ENCODE peak calls at places on chromosomes 5 and 9, in ten cellular contexts. One of them, this sample, is unnamed.

GRCh38 chr5:143024227-143024920 is 254.2 kb downstream of the ARHGAP26 start:
- DNase-seq in NCI-H510A: peak; percentile 44
- DNase-seq in astrocyte of the spinal cord: no peak
- DNase-seq in IMR-90: no peak
- DNase-seq in A172: no peak
- DNase-seq in fibroblast of lung: no peak
- DNase-seq in naive thymus-derived CD8-positive, alpha-beta T cell: no peak
- DNase-seq in type B pancreatic cell: no peak
- DNase-seq in HTR-8/SVneo: no peak
- DNase-seq in NCI-H146: peak; percentile 18
- DNase-seq in this sample: no peak

GRCh38 chr5:57335092-57335491 is 147.5 kb downstream of the ACTBL2 start:
- DNase-seq in naive thymus-derived CD8-positive, alpha-beta T cell: no peak
- DNase-seq in A172: peak; percentile 23
- DNase-seq in HTR-8/SVneo: no peak
- DNase-seq in NCI-H146: no peak
- DNase-seq in type B pancreatic cell: no peak
- DNase-seq in fibroblast of lung: peak; percentile 87
- DNase-seq in NCI-H510A: no peak
- DNase-seq in IMR-90: peak; percentile 90
- DNase-seq in astrocyte of the spinal cord: peak; percentile 80
- DNase-seq in this sample: no peak

GRCh38 chr9:98248737-98249474 is 6.5 kb downstream of the TBC1D2 start:
- DNase-seq in HTR-8/SVneo: peak; percentile 37
- DNase-seq in astrocyte of the spinal cord: peak; percentile 93
- DNase-seq in fibroblast of lung: peak; percentile 95
- DNase-seq in A172: peak; percentile 94
- DNase-seq in naive thymus-derived CD8-positive, alpha-beta T cell: no peak
- DNase-seq in NCI-H510A: no peak
- DNase-seq in IMR-90: peak; percentile 97
- DNase-seq in type B pancreatic cell: no peak
- DNase-seq in NCI-H146: no peak
- DNase-seq in this sample: peak; percentile 93

GRCh38 chr5:142422426-142422825 is 97.6 kb upstream of the SPRY4 start:
- DNase-seq in naive thymus-derived CD8-positive, alpha-beta T cell: no peak
- DNase-seq in NCI-H510A: no peak
- DNase-seq in NCI-H146: no peak
- DNase-seq in type B pancreatic cell: no peak
- DNase-seq in astrocyte of the spinal cord: peak; percentile 76
- DNase-seq in fibroblast of lung: peak; percentile 56
- DNase-seq in A172: peak; percentile 60
- DNase-seq in HTR-8/SVneo: no peak
- DNase-seq in IMR-90: peak; percentile 85
- DNase-seq in this sample: no peak

GRCh38 chr5:115389799-115390382 is 93.4 kb upstream of the CCDC112 start:
- DNase-seq in A172: no peak
- DNase-seq in NCI-H510A: no peak
- DNase-seq in IMR-90: no peak
- DNase-seq in HTR-8/SVneo: no peak
- DNase-seq in fibroblast of lung: no peak
- DNase-seq in NCI-H146: peak; percentile 68
- DNase-seq in astrocyte of the spinal cord: no peak
- DNase-seq in naive thymus-derived CD8-positive, alpha-beta T cell: no peak
- DNase-seq in type B pancreatic cell: no peak
- DNase-seq in this sample: no peak

GRCh38 chr5:126970517-126971017 is 59.8 kb downstream of the MARCHF3 start:
- DNase-seq in HTR-8/SVneo: no peak
- DNase-seq in type B pancreatic cell: no peak
- DNase-seq in NCI-H510A: no peak
- DNase-seq in A172: peak; percentile 85
- DNase-seq in naive thymus-derived CD8-positive, alpha-beta T cell: no peak
- DNase-seq in fibroblast of lung: peak; percentile 28
- DNase-seq in IMR-90: peak; percentile 42
- DNase-seq in astrocyte of the spinal cord: peak; percentile 30
- DNase-seq in NCI-H146: no peak
- DNase-seq in this sample: no peak

GRCh38 chr9:95937131-95937530 is 61.6 kb downstream of the ERCC6L2 start:
- DNase-seq in HTR-8/SVneo: no peak
- DNase-seq in naive thymus-derived CD8-positive, alpha-beta T cell: no peak
- DNase-seq in type B pancreatic cell: no peak
- DNase-seq in fibroblast of lung: no peak
- DNase-seq in NCI-H510A: no peak
- DNase-seq in astrocyte of the spinal cord: no peak
- DNase-seq in IMR-90: no peak
- DNase-seq in NCI-H146: no peak
- DNase-seq in A172: no peak
- DNase-seq in this sample: no peak

GRCh38 chr5:79074641-79075040 is 5.1 kb downstream of the BHMT2 start:
- DNase-seq in astrocyte of the spinal cord: peak; percentile 24
- DNase-seq in HTR-8/SVneo: peak; percentile 32
- DNase-seq in naive thymus-derived CD8-positive, alpha-beta T cell: no peak
- DNase-seq in IMR-90: peak; percentile 49
- DNase-seq in NCI-H510A: no peak
- DNase-seq in NCI-H146: no peak
- DNase-seq in A172: peak; percentile 67
- DNase-seq in fibroblast of lung: no peak
- DNase-seq in type B pancreatic cell: no peak
- DNase-seq in this sample: no peak

GRCh38 chr5:175354961-175355360 is 89.0 kb downstream of the DRD1 start:
- DNase-seq in A172: no peak
- DNase-seq in NCI-H510A: no peak
- DNase-seq in NCI-H146: no peak
- DNase-seq in IMR-90: no peak
- DNase-seq in fibroblast of lung: no peak
- DNase-seq in naive thymus-derived CD8-positive, alpha-beta T cell: no peak
- DNase-seq in HTR-8/SVneo: no peak
- DNase-seq in type B pancreatic cell: no peak
- DNase-seq in astrocyte of the spinal cord: no peak
- DNase-seq in this sample: no peak

GRCh38 chr5:88672644-88673493 is 210.1 kb downstream of the MEF2C start:
- DNase-seq in NCI-H146: no peak
- DNase-seq in fibroblast of lung: no peak
- DNase-seq in NCI-H510A: no peak
- DNase-seq in IMR-90: no peak
- DNase-seq in naive thymus-derived CD8-positive, alpha-beta T cell: no peak
- DNase-seq in A172: no peak
- DNase-seq in astrocyte of the spinal cord: peak; percentile 87
- DNase-seq in HTR-8/SVneo: no peak
- DNase-seq in type B pancreatic cell: no peak
- DNase-seq in this sample: no peak

GRCh38 chr5:124200381-124200780 is 546.1 kb downstream of the ZNF608 start:
- DNase-seq in HTR-8/SVneo: no peak
- DNase-seq in NCI-H510A: no peak
- DNase-seq in fibroblast of lung: no peak
- DNase-seq in astrocyte of the spinal cord: no peak
- DNase-seq in NCI-H146: no peak
- DNase-seq in naive thymus-derived CD8-positive, alpha-beta T cell: no peak
- DNase-seq in type B pancreatic cell: no peak
- DNase-seq in IMR-90: peak; percentile 17
- DNase-seq in A172: no peak
- DNase-seq in this sample: no peak

GRCh38 chr9:110710420-110710819 is 41.8 kb downstream of the MUSK start:
- DNase-seq in A172: no peak
- DNase-seq in NCI-H510A: no peak
- DNase-seq in NCI-H146: no peak
- DNase-seq in naive thymus-derived CD8-positive, alpha-beta T cell: no peak
- DNase-seq in astrocyte of the spinal cord: no peak
- DNase-seq in type B pancreatic cell: no peak
- DNase-seq in HTR-8/SVneo: no peak
- DNase-seq in fibroblast of lung: no peak
- DNase-seq in IMR-90: no peak
- DNase-seq in this sample: no peak

GRCh38 chr5:141326088-141326854 is 4.0 kb upstream of the PCDHGA1 start:
- DNase-seq in A172: no peak
- DNase-seq in NCI-H510A: no peak
- DNase-seq in HTR-8/SVneo: no peak
- DNase-seq in naive thymus-derived CD8-positive, alpha-beta T cell: no peak
- DNase-seq in fibroblast of lung: peak; percentile 78
- DNase-seq in type B pancreatic cell: no peak
- DNase-seq in astrocyte of the spinal cord: peak; percentile 76
- DNase-seq in IMR-90: peak; percentile 82
- DNase-seq in NCI-H146: peak; percentile 81
- DNase-seq in this sample: no peak

GRCh38 chr5:135129307-135129706 is 95.3 kb upstream of the PITX1 start:
- DNase-seq in HTR-8/SVneo: no peak
- DNase-seq in NCI-H510A: no peak
- DNase-seq in astrocyte of the spinal cord: no peak
- DNase-seq in fibroblast of lung: no peak
- DNase-seq in type B pancreatic cell: no peak
- DNase-seq in IMR-90: no peak
- DNase-seq in A172: no peak
- DNase-seq in naive thymus-derived CD8-positive, alpha-beta T cell: no peak
- DNase-seq in NCI-H146: no peak
- DNase-seq in this sample: no peak

GRCh38 chr5:40831346-40832210 is 3.4 kb downstream of the RPL37 start:
- DNase-seq in HTR-8/SVneo: no peak
- DNase-seq in A172: no peak
- DNase-seq in type B pancreatic cell: no peak
- DNase-seq in astrocyte of the spinal cord: no peak
- DNase-seq in IMR-90: peak; percentile 28
- DNase-seq in fibroblast of lung: no peak
- DNase-seq in NCI-H510A: no peak
- DNase-seq in naive thymus-derived CD8-positive, alpha-beta T cell: no peak
- DNase-seq in NCI-H146: no peak
- DNase-seq in this sample: no peak

GRCh38 chr5:102306121-102306520 is 10.0 kb upstream of the SLCO4C1 start:
- DNase-seq in naive thymus-derived CD8-positive, alpha-beta T cell: no peak
- DNase-seq in IMR-90: no peak
- DNase-seq in NCI-H146: no peak
- DNase-seq in HTR-8/SVneo: no peak
- DNase-seq in A172: no peak
- DNase-seq in type B pancreatic cell: no peak
- DNase-seq in NCI-H510A: no peak
- DNase-seq in astrocyte of the spinal cord: no peak
- DNase-seq in fibroblast of lung: no peak
- DNase-seq in this sample: no peak

GRCh38 chr9:108844856-108845255 is 10.9 kb downstream of the ACTL7B start:
- DNase-seq in IMR-90: no peak
- DNase-seq in HTR-8/SVneo: no peak
- DNase-seq in NCI-H146: peak; percentile 82
- DNase-seq in A172: no peak
- DNase-seq in type B pancreatic cell: no peak
- DNase-seq in NCI-H510A: no peak
- DNase-seq in astrocyte of the spinal cord: no peak
- DNase-seq in fibroblast of lung: no peak
- DNase-seq in naive thymus-derived CD8-positive, alpha-beta T cell: no peak
- DNase-seq in this sample: no peak

GRCh38 chr9:20853866-20854265 is 169.8 kb downstream of the FOCAD start:
- DNase-seq in type B pancreatic cell: no peak
- DNase-seq in HTR-8/SVneo: no peak
- DNase-seq in naive thymus-derived CD8-positive, alpha-beta T cell: no peak
- DNase-seq in NCI-H146: no peak
- DNase-seq in A172: no peak
- DNase-seq in fibroblast of lung: no peak
- DNase-seq in astrocyte of the spinal cord: no peak
- DNase-seq in IMR-90: no peak
- DNase-seq in NCI-H510A: no peak
- DNase-seq in this sample: no peak

This sample was measured in kidney epithelial cell.